ENCODE peak calls at places on chromosomes 1 and 21, in seven cellular contexts. W, C, V, S, E, L and Z are unnamed samples.
A peak's percentile ranks its signal among the peaks of the same experiment; 100 is the strongest.

GRCh38 chr1:244237445-244237844 is 186.4 kb downstream of the ZBTB18 start:
- DNase-seq in V (no peak), L (no peak), E (no peak), W (no peak), S (no peak), C (no peak), Z (no peak)

GRCh38 chr1:166840309-166841302 is 1.3 kb downstream of the POGK start:
- DNase-seq in V (peak; percentile 87), C (no peak), E (no peak), W (no peak), S (no peak), L (peak; percentile 59), Z (peak; percentile 17)

GRCh38 chr1:45752441-45753052 is 2.1 kb upstream of the IPP start:
- DNase-seq in E (no peak), C (no peak), L (no peak), V (no peak), S (no peak), W (no peak), Z (no peak)

GRCh38 chr1:10829067-10829818 is 32.8 kb upstream of the CASZ1 start:
- DNase-seq in W (no peak), E (no peak), C (no peak), S (no peak), V (no peak), L (no peak), Z (no peak)

GRCh38 chr1:4172659-4173599 is 272.9 kb upstream of the C1orf174 start:
- DNase-seq in W (peak; percentile 74), E (peak; percentile 30), V (no peak), C (no peak), L (no peak), S (no peak), Z (no peak)

GRCh38 chr1:162552684-162553252 is 8.8 kb upstream of the UAP1 start:
- DNase-seq in E (no peak), C (no peak), S (no peak), W (no peak), V (no peak), L (no peak), Z (no peak)

GRCh38 chr1:238136265-238136664 is 245.5 kb upstream of the ZP4 start:
- DNase-seq in C (no peak), V (no peak), E (no peak), S (no peak), L (no peak), W (no peak), Z (no peak)

GRCh38 chr1:11534846-11535245 is 55.9 kb downstream of the DISP3 start:
- DNase-seq in W (no peak), C (no peak), S (no peak), L (peak; percentile 50), E (no peak), V (no peak), Z (no peak)

GRCh38 chr1:171457412-171457811 is 27.9 kb upstream of the PRRC2C start:
- DNase-seq in S (no peak), V (no peak), L (no peak), W (no peak), E (no peak), C (no peak), Z (no peak)

GRCh38 chr21:45899317-45900033 is 82.1 kb upstream of the COL6A1 start:
- DNase-seq in L (peak; percentile 43), V (no peak), C (no peak), S (no peak), W (no peak), E (no peak), Z (no peak)

GRCh38 chr1:203453016-203453415 is 22.6 kb upstream of the PRELP start:
- DNase-seq in L (no peak), S (no peak), C (no peak), V (no peak), E (no peak), W (no peak), Z (no peak)

GRCh38 chr1:180951186-180951745 is 38.6 kb downstream of the KIAA1614 start:
- DNase-seq in L (no peak), V (no peak), E (no peak), C (no peak), W (no peak), S (no peak), Z (no peak)

GRCh38 chr1:154884868-154885706 is 15.0 kb upstream of the KCNN3 start:
- DNase-seq in C (no peak), V (no peak), L (no peak), S (no peak), E (no peak), W (no peak), Z (peak; percentile 65)
- H3K27ac ChIP-seq in C (no peak overlapping the region), V (no peak overlapping the region), L (no peak overlapping the region), S (no peak overlapping the region), E (no peak overlapping the region), W (no peak overlapping the region), Z (no peak overlapping the region)

GRCh38 chr1:25615563-25616079 is 970 bp upstream of the MAN1C1 start:
- DNase-seq in V (no peak), L (no peak), W (no peak), E (no peak), S (no peak), C (no peak), Z (no peak)
- H3K27ac ChIP-seq in V (no peak overlapping the region), L (peak overlapping the region; percentile 56), W (peak overlapping the region; percentile 90), E (no peak overlapping the region), S (peak overlapping the region; percentile 65), C (peak overlapping the region; percentile 43), Z (no peak overlapping the region)

DNA sequence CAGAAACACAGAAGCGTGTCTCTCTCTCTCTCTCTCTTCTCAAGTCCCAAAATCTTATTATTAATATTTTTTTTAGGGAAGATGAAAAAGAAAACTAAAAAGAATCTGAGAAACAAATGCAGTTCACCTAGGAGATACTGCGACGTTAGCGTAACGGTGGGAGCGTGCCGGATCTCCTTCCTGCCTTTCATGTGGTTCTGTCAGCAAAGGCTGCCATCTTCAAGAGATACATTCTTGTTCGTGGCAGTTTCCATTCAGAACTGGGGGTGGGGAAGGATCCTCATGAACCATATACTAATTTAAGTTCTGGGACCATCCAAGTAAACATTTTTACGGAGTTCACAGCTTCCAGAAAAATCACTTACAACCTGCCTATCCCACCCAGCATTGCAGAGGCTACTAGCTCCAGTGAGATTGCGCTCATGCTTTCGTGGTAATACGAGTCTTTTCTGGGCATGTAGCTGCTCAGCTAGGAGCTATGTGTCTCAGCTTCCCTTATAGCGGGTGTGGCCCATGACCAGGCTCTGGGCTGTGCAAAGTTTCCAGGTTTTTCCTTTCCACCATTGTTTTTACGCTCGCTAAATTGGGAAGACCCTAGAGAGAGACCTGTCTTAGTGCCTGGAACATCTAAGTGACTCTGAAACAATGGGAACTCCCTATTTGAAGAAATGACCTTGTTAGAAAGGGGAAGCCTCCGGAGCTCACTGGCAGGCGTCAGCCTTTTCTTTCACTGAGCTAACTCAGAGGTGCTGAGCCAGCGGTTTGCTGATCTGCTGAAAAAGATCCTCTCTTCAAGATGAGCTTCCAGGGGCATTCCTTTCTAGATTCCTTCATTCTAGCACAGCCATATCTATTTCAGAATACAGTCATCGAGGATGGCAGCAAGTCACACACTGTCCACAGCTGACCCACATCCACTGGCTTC is 17.3 kb downstream of the SLAMF1 start:
- DNase-seq in V (no peak), E (no peak), C (no peak), S (peak; percentile 87), L (peak; percentile 69), W (no peak), Z (no peak)
- H3K27ac ChIP-seq in V (no peak overlapping the region), E (no peak overlapping the region), C (no peak overlapping the region), S (peak overlapping the region; percentile 93), L (no peak overlapping the region), W (no peak overlapping the region), Z (no peak overlapping the region)

GRCh38 chr1:225418598-225418997 is 9.2 kb downstream of the LBR start:
- DNase-seq in W (no peak), S (no peak), L (no peak), V (no peak), C (no peak), E (no peak), Z (no peak)

GRCh38 chr1:225422033-225422605 is 5.7 kb downstream of the LBR start:
- DNase-seq in V (no peak), L (no peak), W (no peak), S (no peak), C (no peak), E (no peak), Z (no peak)

GRCh38 chr1:225415967-225416745 is 11.7 kb downstream of the LBR start:
- DNase-seq in C (no peak), W (no peak), L (no peak), S (no peak), V (no peak), E (no peak), Z (no peak)

GRCh38 chr1:225415307-225415706 is 12.5 kb downstream of the LBR start:
- DNase-seq in L (no peak), V (no peak), W (no peak), C (no peak), E (no peak), S (no peak), Z (no peak)

GRCh38 chr1:225418059-225418458 is 9.8 kb downstream of the LBR start:
- DNase-seq in V (no peak), S (no peak), L (no peak), W (no peak), E (no peak), C (no peak), Z (no peak)
- H3K27ac ChIP-seq in V (no peak overlapping the region), S (no peak overlapping the region), L (no peak overlapping the region), W (no peak overlapping the region), E (no peak overlapping the region), C (no peak overlapping the region), Z (no peak overlapping the region)

GRCh38 chr1:24957808-24958752 is 28.0 kb upstream of the RUNX3 start:
- DNase-seq in E (no peak), L (no peak), V (no peak), W (no peak), C (no peak), S (no peak), Z (no peak)

GRCh38 chr1:24958766-24959622 is 28.9 kb upstream of the RUNX3 start:
- DNase-seq in S (no peak), E (no peak), V (no peak), C (no peak), W (no peak), L (no peak), Z (no peak)

GRCh38 chr1:24955779-24956365 is 25.8 kb upstream of the RUNX3 start:
- DNase-seq in S (no peak), L (no peak), V (no peak), C (no peak), W (no peak), E (no peak), Z (no peak)

GRCh38 chr1:24955161-24955560 is 25.1 kb upstream of the RUNX3 start:
- DNase-seq in S (peak; percentile 47), W (no peak), L (no peak), V (no peak), E (no peak), C (peak; percentile 57), Z (peak; percentile 69)

GRCh38 chr1:24957016-24957807 is 27.1 kb upstream of the RUNX3 start:
- DNase-seq in V (no peak), E (no peak), S (no peak), W (no peak), C (no peak), L (no peak), Z (no peak)
- H3K27ac ChIP-seq in V (no peak overlapping the region), E (no peak overlapping the region), S (no peak overlapping the region), W (no peak overlapping the region), C (no peak overlapping the region), L (no peak overlapping the region), Z (no peak overlapping the region)

GRCh38 chr1:201605385-201605747 is 66.4 kb downstream of the NAV1 start:
- DNase-seq in S (no peak), C (no peak), L (no peak), W (no peak), V (no peak), E (no peak), Z (no peak)
- H3K27ac ChIP-seq in S (no peak overlapping the region), C (peak overlapping the region; percentile 16), L (no peak overlapping the region), W (no peak overlapping the region), V (no peak overlapping the region), E (no peak overlapping the region), Z (peak overlapping the region; percentile 29)